ENCODE peak calls at places on chromosomes 6 and 20, in eight cellular contexts. W is hepatocyte; B is Peyer's patch; G is sigmoid colon; K is CD4-positive, alpha-beta memory T cell; R is spleen; A is small intestine; V is left ventricle myocardium inferior. J is an unnamed sample.

GRCh38 chr20:49482621-49483017 is at the start of gene KCNB1:
- DNase-seq in W (peak; percentile 93), B (peak; percentile 48), G (peak; percentile 92), K (peak; percentile 42), R (no peak), A (peak; percentile 13), V (peak; percentile 56), J (no peak)

GRCh38 chr6:15623282-15624116 is 39.3 kb downstream of the DTNBP1 start:
- DNase-seq in W (peak; percentile 26), B (no peak), G (peak; percentile 61), K (peak; percentile 6), R (no peak), A (peak; percentile 22), V (no peak), J (no peak)

GRCh38 chr6:44955145-44955544 is 373.0 kb upstream of the RUNX2 start:
- DNase-seq in W (no peak), B (no peak), G (no peak), K (no peak), R (no peak), A (no peak), V (no peak), J (no peak)

GRCh38 chr20:14235355-14235754 is 102.1 kb downstream of the FLRT3 start:
- DNase-seq in W (peak; percentile 9), B (no peak), G (no peak), K (no peak), R (no peak), A (no peak), V (no peak), J (no peak)

GRCh38 chr6:106143582-106144139 is 57.5 kb downstream of the PRDM1 start:
- DNase-seq in W (no peak), B (no peak), G (no peak), K (no peak), R (no peak), A (no peak), V (no peak), J (no peak)

GRCh38 chr6:42217165-42217522 is 517 bp downstream of the MRPS10 start:
- DNase-seq in W (no peak), B (no peak), G (no peak), K (no peak), R (no peak), A (no peak), V (no peak), J (no peak)

GRCh38 chr20:1946762-1947534 is 46.9 kb downstream of the PDYN start:
- DNase-seq in W (peak; percentile 64), B (no peak), G (peak; percentile 76), K (no peak), R (peak; percentile 84), A (peak; percentile 25), V (peak; percentile 31), J (no peak)

GRCh38 chr6:55882731-55883595 is 7.6 kb upstream of the BMP5 start:
- DNase-seq in W (peak; percentile 15), B (no peak), G (no peak), K (no peak), R (no peak), A (no peak), V (no peak), J (no peak)

GRCh38 chr6:53302678-53303360 is 45.9 kb downstream of the ELOVL5 start:
- DNase-seq in W (no peak), B (no peak), G (no peak), K (peak; percentile 61), R (no peak), A (no peak), V (no peak), J (peak; percentile 72)

DNA sequence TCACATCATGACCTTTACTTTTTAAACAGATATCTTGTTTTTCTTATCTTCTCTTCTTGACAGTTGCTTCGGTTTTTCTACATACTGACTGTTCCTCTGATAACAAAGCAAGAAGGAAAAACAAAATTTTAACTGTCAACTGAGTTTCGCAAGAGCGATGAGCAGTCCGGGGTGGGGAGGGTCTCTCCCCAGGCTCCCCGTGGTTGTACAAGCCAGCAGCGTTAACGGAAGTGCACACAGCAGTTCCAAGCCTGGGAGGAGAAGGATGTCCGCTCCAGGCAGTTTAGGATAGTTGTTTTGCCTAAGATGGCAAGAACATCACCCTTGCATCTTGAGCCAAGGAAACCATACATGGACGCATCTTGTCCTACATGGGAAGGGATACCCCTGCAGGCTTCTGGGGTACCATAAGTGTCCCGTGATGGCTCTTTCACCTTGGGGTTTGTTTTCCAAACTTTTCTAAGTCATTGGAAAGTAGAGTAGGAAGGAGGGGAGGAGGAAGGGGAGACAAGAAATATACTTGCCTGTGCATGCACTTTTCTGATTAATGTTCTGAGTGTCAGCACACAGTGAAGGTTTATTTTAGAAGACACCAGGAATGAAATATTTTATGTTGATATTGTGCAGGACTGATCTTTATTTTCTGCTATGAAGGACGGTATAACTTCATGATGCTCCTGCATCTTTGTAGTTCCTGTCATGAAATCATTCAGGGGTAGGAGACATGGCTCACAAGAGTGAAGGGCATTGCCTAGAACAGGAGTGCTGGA is 20.8 kb downstream of the SLC24A3 start:
- DNase-seq in W (no peak), B (no peak), G (peak; percentile 79), K (no peak), R (no peak), A (no peak), V (no peak), J (no peak)
- H3K4me3 ChIP-seq in W (no peak overlapping the region), B (no peak overlapping the region), G (peak overlapping the region; percentile 14), K (no peak overlapping the region), R (no peak overlapping the region), A (no peak overlapping the region), V (no peak overlapping the region), J (no peak overlapping the region)

GRCh38 chr6:116016846-116017545 is 43.7 kb downstream of the FRK start:
- DNase-seq in W (no peak), B (no peak), G (no peak), K (no peak), R (no peak), A (peak; percentile 63), V (no peak), J (no peak)

GRCh38 chr6:116017546-116018276 is 43.0 kb downstream of the FRK start:
- DNase-seq in W (no peak), B (no peak), G (no peak), K (no peak), R (no peak), A (no peak), V (no peak), J (no peak)

GRCh38 chr6:116020738-116021137 is 40.0 kb downstream of the FRK start:
- DNase-seq in W (no peak), B (no peak), G (no peak), K (no peak), R (no peak), A (no peak), V (no peak), J (no peak)

GRCh38 chr6:116019428-116019827 is 41.3 kb downstream of the FRK start:
- DNase-seq in W (no peak), B (no peak), G (no peak), K (no peak), R (no peak), A (no peak), V (no peak), J (no peak)

DNA sequence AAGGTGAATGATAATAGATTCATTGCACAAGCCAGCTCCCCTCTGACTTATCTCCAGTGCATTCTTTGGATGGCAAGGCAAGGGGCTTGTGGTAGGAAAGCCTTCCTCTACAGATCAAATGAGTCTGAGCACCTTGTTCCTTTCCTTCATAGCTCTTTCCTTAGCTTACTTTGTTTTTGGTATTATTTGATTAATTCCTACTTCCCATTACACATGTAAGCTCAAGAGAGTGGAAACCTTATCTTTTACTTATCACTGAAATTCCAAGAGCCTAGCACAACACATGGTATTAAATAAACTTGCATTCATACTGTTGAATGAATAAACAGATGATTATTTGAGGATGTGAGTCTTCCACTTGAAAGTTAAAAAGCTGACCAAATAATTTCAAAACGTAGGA is 41.7 kb downstream of the FRK start:
- DNase-seq in W (no peak), B (no peak), G (no peak), K (no peak), R (no peak), A (no peak), V (no peak), J (no peak)
- H3K4me1 ChIP-seq in W (peaks cover 44% of the 10 kb centered on the region), B (peaks cover 22% of the 10 kb centered on the region), G (no peaks in the 10 kb centered on the region), K (no peaks in the 10 kb centered on the region), R (peaks cover 29% of the 10 kb centered on the region), A (peaks cover 10% of the 10 kb centered on the region), V (peaks cover 45% of the 10 kb centered on the region), J (no peaks in the 10 kb centered on the region)

DNA sequence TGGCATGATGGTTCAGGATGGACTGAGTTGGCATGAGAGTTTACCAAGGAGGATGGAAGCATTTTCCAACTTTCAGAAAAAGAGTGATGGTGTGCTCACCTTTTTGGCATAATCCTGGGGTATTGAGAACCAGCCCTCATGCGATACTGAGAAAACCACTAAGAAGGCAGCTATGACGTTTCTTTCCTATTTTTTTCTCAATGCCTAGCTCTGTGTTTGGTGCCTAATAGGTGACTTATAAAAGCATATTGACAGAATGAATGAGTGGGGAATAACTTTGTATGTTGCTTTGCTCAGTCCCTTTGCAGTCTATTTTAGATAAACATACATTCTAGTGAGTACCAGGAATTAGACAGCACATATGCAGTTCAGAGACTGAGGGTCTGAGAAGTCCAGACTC is 816.3 kb downstream of the DHX35 start:
- DNase-seq in W (no peak), B (no peak), G (no peak), K (no peak), R (no peak), A (no peak), V (no peak), J (no peak)
- H3K9me3 ChIP-seq in W (no peaks in the 10 kb centered on the region), B (no peaks in the 10 kb centered on the region), G (no peaks in the 10 kb centered on the region), K (no peaks in the 10 kb centered on the region), R (no peaks in the 10 kb centered on the region), A (no peaks in the 10 kb centered on the region), V (peaks cover 32% of the 10 kb centered on the region), J (no peaks in the 10 kb centered on the region)

GRCh38 chr6:168377856-168378832 is 58.6 kb upstream of the DACT2 start:
- DNase-seq in W (no peak), B (no peak), G (peak; percentile 47), K (no peak), R (peak; percentile 41), A (no peak), V (no peak), J (no peak)

GRCh38 chr6:168377481-168377850 is 57.9 kb upstream of the DACT2 start:
- DNase-seq in W (no peak), B (no peak), G (peak; percentile 82), K (no peak), R (peak; percentile 69), A (no peak), V (peak; percentile 73), J (no peak)

GRCh38 chr6:168376120-168376519 is 56.5 kb upstream of the DACT2 start:
- DNase-seq in W (no peak), B (no peak), G (peak; percentile 17), K (no peak), R (no peak), A (no peak), V (no peak), J (no peak)

GRCh38 chr6:168374541-168375071 is 55.0 kb upstream of the DACT2 start:
- DNase-seq in W (no peak), B (no peak), G (peak; percentile 42), K (no peak), R (peak; percentile 70), A (no peak), V (no peak), J (no peak)

DNA sequence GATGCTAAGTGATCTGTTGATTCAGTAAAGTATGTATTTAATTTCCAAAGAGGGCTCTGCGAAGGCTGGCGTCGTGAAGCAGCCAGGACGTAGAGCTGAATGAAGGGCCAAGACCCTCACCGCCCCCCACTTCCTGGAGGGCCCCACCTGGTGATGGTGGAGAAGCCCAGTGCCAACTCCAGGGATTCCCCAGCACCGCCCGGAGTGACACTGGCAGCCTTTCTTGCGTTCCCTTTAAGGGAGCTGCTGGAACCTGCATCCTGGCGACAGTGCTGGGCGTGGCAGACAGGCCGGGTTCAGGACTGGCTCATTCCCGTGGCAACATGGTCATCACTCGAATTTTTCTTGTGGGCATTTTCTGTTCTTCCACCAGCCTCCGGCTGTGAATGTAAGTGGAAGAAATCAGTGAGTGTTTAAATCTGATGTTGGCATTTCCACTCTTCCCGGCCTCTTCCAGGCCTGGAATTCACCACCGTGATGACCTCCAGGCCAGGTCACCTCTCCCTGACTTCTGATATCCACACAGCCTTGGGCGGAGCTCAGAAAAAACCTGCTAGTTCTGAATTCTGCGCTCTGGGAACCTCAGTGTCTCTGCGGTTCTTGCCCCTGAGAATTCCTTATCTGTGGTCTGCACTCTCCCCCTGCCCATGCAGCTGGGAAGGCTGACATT is 57.4 kb upstream of the DACT2 start:
- DNase-seq in W (no peak), B (no peak), G (peak; percentile 59), K (no peak), R (peak; percentile 64), A (no peak), V (no peak), J (no peak)
- H3K4me3 ChIP-seq in W (no peak overlapping the region), B (no peak overlapping the region), G (no peak overlapping the region), K (no peak overlapping the region), R (no peak overlapping the region), A (no peak overlapping the region), V (peak overlapping the region; percentile 22), J (no peak overlapping the region)

J was measured in CD4-positive, CD25-positive, alpha-beta regulatory T cell.